ENCODE peak calls at places on chromosomes 6 and 20, in four cellular contexts. One of them, this sample, is unnamed.

GRCh38 chr20:50919567-50919966 is 11.7 kb downstream of the ADNP start:
- DNase-seq in brain microvascular endothelial cell: peak
- DNase-seq in hepatocyte: peak
- DNase-seq in fibroblast of villous mesenchyme: peak
- DNase-seq in this sample: no peak

GRCh38 chr6:108406943-108407342 is 112.1 kb downstream of the AFG1L start:
- DNase-seq in brain microvascular endothelial cell: no peak
- DNase-seq in hepatocyte: peak
- DNase-seq in fibroblast of villous mesenchyme: no peak
- DNase-seq in this sample: no peak

GRCh38 chr20:63335711-63336110 is 25.4 kb downstream of the CHRNA4 start:
- DNase-seq in brain microvascular endothelial cell: no peak
- DNase-seq in hepatocyte: no peak
- DNase-seq in fibroblast of villous mesenchyme: no peak
- DNase-seq in this sample: no peak

GRCh38 chr6:38114976-38115632 is 295.6 kb downstream of the ZFAND3 start:
- DNase-seq in brain microvascular endothelial cell: no peak
- DNase-seq in hepatocyte: no peak
- DNase-seq in fibroblast of villous mesenchyme: no peak
- DNase-seq in this sample: no peak

GRCh38 chr20:43955244-43956191 is 40.9 kb downstream of the TOX2 start:
- DNase-seq in brain microvascular endothelial cell: peak
- DNase-seq in hepatocyte: no peak
- DNase-seq in fibroblast of villous mesenchyme: peak
- DNase-seq in this sample: peak

GRCh38 chr6:95866732-95867131 is 149.0 kb upstream of the FUT9 start:
- DNase-seq in brain microvascular endothelial cell: no peak
- DNase-seq in hepatocyte: peak
- DNase-seq in fibroblast of villous mesenchyme: no peak
- DNase-seq in this sample: peak

GRCh38 chr6:152206072-152206818 is 398.8 kb downstream of the ESR1 start:
- DNase-seq in brain microvascular endothelial cell: no peak
- DNase-seq in hepatocyte: peak
- DNase-seq in fibroblast of villous mesenchyme: peak
- DNase-seq in this sample: peak

GRCh38 chr6:20348091-20348490 is 53.6 kb upstream of the E2F3 start:
- DNase-seq in brain microvascular endothelial cell: no peak
- DNase-seq in hepatocyte: no peak
- DNase-seq in fibroblast of villous mesenchyme: no peak
- DNase-seq in this sample: no peak

GRCh38 chr6:90351696-90352095 is 55.1 kb upstream of the BACH2 start:
- DNase-seq in brain microvascular endothelial cell: no peak
- DNase-seq in hepatocyte: no peak
- DNase-seq in fibroblast of villous mesenchyme: no peak
- DNase-seq in this sample: no peak

GRCh38 chr6:52503853-52504777 is 72.7 kb downstream of the TRAM2 start:
- DNase-seq in brain microvascular endothelial cell: peak
- DNase-seq in hepatocyte: peak
- DNase-seq in fibroblast of villous mesenchyme: peak
- DNase-seq in this sample: no peak

GRCh38 chr20:23285536-23285935 is 65.1 kb upstream of the NXT1 start:
- DNase-seq in brain microvascular endothelial cell: no peak
- DNase-seq in hepatocyte: no peak
- DNase-seq in fibroblast of villous mesenchyme: no peak
- DNase-seq in this sample: no peak

GRCh38 chr6:47495954-47496545 is 18.5 kb downstream of the CD2AP start:
- DNase-seq in brain microvascular endothelial cell: no peak
- DNase-seq in hepatocyte: no peak
- DNase-seq in fibroblast of villous mesenchyme: no peak
- DNase-seq in this sample: no peak

GRCh38 chr6:80440496-80441160 is 334.2 kb downstream of the BCKDHB start:
- DNase-seq in brain microvascular endothelial cell: no peak
- DNase-seq in hepatocyte: no peak
- DNase-seq in fibroblast of villous mesenchyme: no peak
- DNase-seq in this sample: no peak

GRCh38 chr6:26064619-26065257 is 22.5 kb upstream of the HFE start:
- DNase-seq in brain microvascular endothelial cell: peak
- DNase-seq in hepatocyte: peak
- DNase-seq in fibroblast of villous mesenchyme: peak
- DNase-seq in this sample: peak

GRCh38 chr6:113634352-113635163 is 222.6 kb upstream of the MARCKS start:
- DNase-seq in brain microvascular endothelial cell: peak
- DNase-seq in hepatocyte: no peak
- DNase-seq in fibroblast of villous mesenchyme: peak
- DNase-seq in this sample: peak

GRCh38 chr6:9516207-9516606 is 898.7 kb downstream of the TFAP2A start:
- DNase-seq in brain microvascular endothelial cell: peak
- DNase-seq in hepatocyte: peak
- DNase-seq in fibroblast of villous mesenchyme: peak
- DNase-seq in this sample: no peak

GRCh38 chr6:154619183-154619582 is 108.7 kb upstream of the CNKSR3 start:
- DNase-seq in brain microvascular endothelial cell: no peak
- DNase-seq in hepatocyte: no peak
- DNase-seq in fibroblast of villous mesenchyme: no peak
- DNase-seq in this sample: no peak

GRCh38 chr6:3876866-3877265 is 27.7 kb downstream of the FAM50B start:
- DNase-seq in brain microvascular endothelial cell: no peak
- DNase-seq in hepatocyte: no peak
- DNase-seq in fibroblast of villous mesenchyme: no peak
- DNase-seq in this sample: no peak

GRCh38 chr6:25442898-25443297 is 163.7 kb downstream of the CARMIL1 start:
- DNase-seq in brain microvascular endothelial cell: no peak
- DNase-seq in hepatocyte: no peak
- DNase-seq in fibroblast of villous mesenchyme: no peak
- DNase-seq in this sample: no peak

GRCh38 chr20:3461911-3462677 is 8.7 kb upstream of the ATRN start:
- DNase-seq in brain microvascular endothelial cell: no peak
- DNase-seq in hepatocyte: no peak
- DNase-seq in fibroblast of villous mesenchyme: no peak
- DNase-seq in this sample: no peak

GRCh38 chr6:116083052-116083451 is 17.6 kb upstream of the NT5DC1 start:
- DNase-seq in brain microvascular endothelial cell: no peak
- DNase-seq in hepatocyte: no peak
- DNase-seq in fibroblast of villous mesenchyme: no peak
- DNase-seq in this sample: no peak

GRCh38 chr6:109793793-109794192 is 102.7 kb downstream of the FIG4 start:
- DNase-seq in brain microvascular endothelial cell: peak
- DNase-seq in hepatocyte: peak
- DNase-seq in fibroblast of villous mesenchyme: peak
- DNase-seq in this sample: no peak

GRCh38 chr6:32941412-32941784 is 570 bp upstream of the HLA-DMB start:
- DNase-seq in brain microvascular endothelial cell: no peak
- DNase-seq in hepatocyte: no peak
- DNase-seq in fibroblast of villous mesenchyme: no peak
- DNase-seq in this sample: peak

GRCh38 chr6:157169186-157169585 is 154.1 kb downstream of the TMEM242 start:
- DNase-seq in brain microvascular endothelial cell: no peak
- DNase-seq in hepatocyte: no peak
- DNase-seq in fibroblast of villous mesenchyme: no peak
- DNase-seq in this sample: no peak

GRCh38 chr6:98839788-98840361 is 5.5 kb downstream of the POU3F2 start:
- DNase-seq in brain microvascular endothelial cell: no peak
- DNase-seq in hepatocyte: peak
- DNase-seq in fibroblast of villous mesenchyme: peak
- DNase-seq in this sample: no peak

GRCh38 chr6:28587746-28588075 is 62.0 kb downstream of the GPX5 start:
- DNase-seq in brain microvascular endothelial cell: peak
- DNase-seq in hepatocyte: peak
- DNase-seq in fibroblast of villous mesenchyme: no peak
- DNase-seq in this sample: no peak

GRCh38 chr6:72646604-72647485 is 25.0 kb downstream of the KCNQ5 start:
- DNase-seq in brain microvascular endothelial cell: no peak
- DNase-seq in hepatocyte: no peak
- DNase-seq in fibroblast of villous mesenchyme: no peak
- DNase-seq in this sample: no peak

GRCh38 chr6:24827162-24827561 is 28.4 kb upstream of the ARMH2 start:
- DNase-seq in brain microvascular endothelial cell: no peak
- DNase-seq in hepatocyte: no peak
- DNase-seq in fibroblast of villous mesenchyme: no peak
- DNase-seq in this sample: no peak

GRCh38 chr6:39076993-39077535 is 28.5 kb downstream of the GLP1R start:
- DNase-seq in brain microvascular endothelial cell: no peak
- DNase-seq in hepatocyte: no peak
- DNase-seq in fibroblast of villous mesenchyme: no peak
- DNase-seq in this sample: peak

GRCh38 chr20:44217342-44218092 is 6.9 kb upstream of the OSER1 start:
- DNase-seq in brain microvascular endothelial cell: peak
- DNase-seq in hepatocyte: peak
- DNase-seq in fibroblast of villous mesenchyme: peak
- DNase-seq in this sample: peak

GRCh38 chr6:17278289-17279061 is 2.7 kb upstream of the RBM24 start:
- DNase-seq in brain microvascular endothelial cell: peak
- DNase-seq in hepatocyte: no peak
- DNase-seq in fibroblast of villous mesenchyme: peak
- DNase-seq in this sample: no peak

GRCh38 chr20:595330-596308 is 14.5 kb downstream of the TCF15 start:
- DNase-seq in brain microvascular endothelial cell: no peak
- DNase-seq in hepatocyte: no peak
- DNase-seq in fibroblast of villous mesenchyme: no peak
- DNase-seq in this sample: no peak

DNA sequence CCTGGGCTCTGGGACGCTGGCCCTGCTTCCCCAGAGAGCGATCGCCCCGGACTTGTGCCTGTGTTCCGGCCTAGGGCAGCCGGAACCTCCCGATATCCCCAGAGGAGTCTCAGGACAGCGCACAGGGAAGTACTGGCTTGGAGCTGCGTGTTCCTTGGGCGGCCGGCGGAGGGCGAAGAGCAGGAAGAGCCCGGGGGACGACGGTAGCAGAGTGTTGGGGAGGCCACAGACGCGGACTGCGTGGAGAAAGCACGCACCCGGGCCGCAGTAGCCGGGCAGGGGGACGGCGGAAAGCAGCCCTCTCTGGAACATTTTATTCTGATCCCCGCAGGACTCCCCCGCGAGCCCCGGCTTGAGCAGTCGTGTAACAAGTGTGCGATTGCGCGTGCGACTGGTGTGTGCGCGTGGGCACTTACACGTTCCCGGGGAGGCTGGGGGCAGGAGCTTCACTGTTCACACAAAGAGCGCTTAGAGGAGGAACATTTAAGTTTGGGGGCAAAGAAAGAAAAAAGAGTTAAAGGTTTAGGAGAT is 36.1 kb downstream of the NCR2 start:
- DNase-seq in brain microvascular endothelial cell: peak
- DNase-seq in hepatocyte: peak
- DNase-seq in fibroblast of villous mesenchyme: peak
- DNase-seq in this sample: no peak
- TF ChIP-seq CTCF in brain microvascular endothelial cell: peak
- TF ChIP-seq CTCF in hepatocyte: peak
- TF ChIP-seq CTCF in fibroblast of villous mesenchyme: peak
- TF ChIP-seq CTCF in this sample: no peak

GRCh38 chr6:490251-491037 is 98.9 kb downstream of the IRF4 start:
- DNase-seq in brain microvascular endothelial cell: no peak
- DNase-seq in hepatocyte: no peak
- DNase-seq in fibroblast of villous mesenchyme: no peak
- DNase-seq in this sample: peak

GRCh38 chr6:487956-488355 is 96.4 kb downstream of the IRF4 start:
- DNase-seq in brain microvascular endothelial cell: no peak
- DNase-seq in hepatocyte: no peak
- DNase-seq in fibroblast of villous mesenchyme: no peak
- DNase-seq in this sample: no peak

GRCh38 chr6:489762-490161 is 98.2 kb downstream of the IRF4 start:
- DNase-seq in brain microvascular endothelial cell: no peak
- DNase-seq in hepatocyte: no peak
- DNase-seq in fibroblast of villous mesenchyme: no peak
- DNase-seq in this sample: no peak

GRCh38 chr6:491233-491632 is 99.7 kb downstream of the IRF4 start:
- DNase-seq in brain microvascular endothelial cell: no peak
- DNase-seq in hepatocyte: no peak
- DNase-seq in fibroblast of villous mesenchyme: no peak
- DNase-seq in this sample: no peak

DNA sequence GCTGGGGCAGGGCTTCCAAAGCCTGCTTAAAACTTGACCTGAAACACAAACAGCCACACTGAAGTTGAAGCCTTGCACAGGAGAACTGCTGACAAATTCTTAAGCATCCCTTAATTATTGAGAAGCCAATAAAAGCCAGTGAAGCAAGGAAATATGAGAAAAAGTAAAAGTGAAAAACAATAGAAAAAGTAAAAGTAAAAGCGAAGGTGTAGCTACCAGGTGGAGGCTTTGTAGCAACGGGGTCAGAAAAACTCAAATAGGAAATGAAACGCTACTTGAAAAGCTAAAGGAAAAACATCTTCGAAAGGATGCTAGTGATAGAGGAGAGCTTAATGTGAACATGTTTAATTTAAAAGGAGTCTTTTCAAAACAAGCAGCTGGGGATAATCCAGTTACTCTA is 97.4 kb downstream of the IRF4 start:
- DNase-seq in brain microvascular endothelial cell: no peak
- DNase-seq in hepatocyte: no peak
- DNase-seq in fibroblast of villous mesenchyme: no peak
- DNase-seq in this sample: peak
- H3K4me3 ChIP-seq in brain microvascular endothelial cell: no peak
- H3K4me3 ChIP-seq in hepatocyte: no peak
- H3K4me3 ChIP-seq in fibroblast of villous mesenchyme: no peak
- H3K4me3 ChIP-seq in this sample: no peak

DNA sequence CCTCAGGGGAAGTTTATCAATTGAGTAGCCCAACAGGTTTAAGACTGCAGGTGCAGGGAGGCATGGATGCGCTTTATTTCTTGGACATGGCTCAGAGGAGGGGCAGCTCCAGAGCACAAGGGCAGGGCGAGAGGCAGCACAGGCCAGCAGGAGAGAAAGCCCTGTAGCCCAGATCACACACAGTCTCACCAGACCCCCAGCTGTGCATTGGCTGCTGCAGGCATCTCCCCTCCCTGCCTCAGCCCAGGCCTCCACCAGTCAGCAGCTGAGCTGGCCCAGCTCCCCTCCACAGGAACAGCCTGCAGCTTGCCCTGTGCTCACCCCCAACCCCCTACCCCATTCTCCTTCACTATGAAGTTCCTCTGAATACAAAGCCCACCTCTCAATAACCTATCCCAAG is 24.7 kb downstream of the MRPL14 start:
- DNase-seq in brain microvascular endothelial cell: no peak
- DNase-seq in hepatocyte: no peak
- DNase-seq in fibroblast of villous mesenchyme: no peak
- DNase-seq in this sample: no peak
- TF ChIP-seq CTCF in brain microvascular endothelial cell: no peak
- TF ChIP-seq CTCF in hepatocyte: no peak
- TF ChIP-seq CTCF in fibroblast of villous mesenchyme: no peak
- TF ChIP-seq CTCF in this sample: no peak

GRCh38 chr6:134272365-134272764 is 45.5 kb downstream of the SGK1 start:
- DNase-seq in brain microvascular endothelial cell: no peak
- DNase-seq in hepatocyte: no peak
- DNase-seq in fibroblast of villous mesenchyme: no peak
- DNase-seq in this sample: no peak

GRCh38 chr6:134267917-134268361 is 50.0 kb downstream of the SGK1 start:
- DNase-seq in brain microvascular endothelial cell: no peak
- DNase-seq in hepatocyte: peak
- DNase-seq in fibroblast of villous mesenchyme: peak
- DNase-seq in this sample: no peak
- H3K4me3 ChIP-seq in brain microvascular endothelial cell: no peak
- H3K4me3 ChIP-seq in hepatocyte: no peak
- H3K4me3 ChIP-seq in fibroblast of villous mesenchyme: no peak
- H3K4me3 ChIP-seq in this sample: no peak